ENCODE peak calls at places on chromosomes 12 and 14, in six cellular contexts. E is psoas muscle, T is H7, P is adrenal gland, V is heart right ventricle, Y is choroid plexus epithelial cell. Z is an unnamed sample.

GRCh38 chr14:59407246-59407615 is 57.9 kb downstream of the GPR135 start:
- DNase-seq in T (no peak), E (no peak), P (no peak), V (no peak), Y (peak), Z (no peak)

GRCh38 chr12:29314421-29314820 is 66.6 kb downstream of the ERGIC2 start:
- DNase-seq in E (no peak), V (no peak), T (no peak), P (no peak), Y (no peak), Z (peak)

GRCh38 chr12:109307051-109307450 is 2.0 kb downstream of the FOXN4 start:
- DNase-seq in P (no peak), Y (no peak), E (no peak), T (peak), V (no peak), Z (no peak)

GRCh38 chr12:48901278-48901677 is 24.0 kb downstream of the FKBP11 start:
- DNase-seq in T (no peak), E (no peak), P (peak), Y (peak), V (no peak), Z (no peak)

GRCh38 chr12:58540480-58541299 is 379.6 kb downstream of the LRIG3 start:
- DNase-seq in V (peak), E (peak), P (peak), Y (peak), T (peak), Z (peak)

GRCh38 chr12:46959484-46959883 is 119.9 kb upstream of the PCED1B start:
- DNase-seq in T (no peak), V (no peak), Y (peak), E (no peak), P (peak), Z (peak)

GRCh38 chr12:117038919-117039318 is 60.3 kb downstream of the TESC start:
- DNase-seq in P (no peak), Y (no peak), E (no peak), V (no peak), T (peak), Z (no peak)

GRCh38 chr14:93011650-93012317 is 88.8 kb downstream of the CHGA start:
- DNase-seq in Y (no peak), E (no peak), T (no peak), P (peak), V (no peak), Z (no peak)

GRCh38 chr14:81144811-81145598 is 75.8 kb downstream of the GTF2A1 start:
- DNase-seq in T (no peak), P (no peak), E (no peak), Y (no peak), V (no peak), Z (no peak)

GRCh38 chr12:98587084-98587483 is 6.4 kb upstream of the SLC25A3 start:
- DNase-seq in V (no peak), E (no peak), Y (no peak), P (peak), T (no peak), Z (no peak)

GRCh38 chr12:59452259-59452658 is 143.6 kb upstream of the SLC16A7 start:
- DNase-seq in Y (peak), T (no peak), P (no peak), E (no peak), V (no peak), Z (peak)

GRCh38 chr12:132106921-132107320 is 37.2 kb downstream of the DDX51 start:
- DNase-seq in V (no peak), T (no peak), P (no peak), E (no peak), Y (peak), Z (no peak)

GRCh38 chr12:95393191-95393790 is 80.7 kb upstream of the METAP2 start:
- DNase-seq in Y (no peak), E (no peak), T (no peak), P (no peak), V (no peak), Z (no peak)

GRCh38 chr14:42703501-42703900 is 1096.8 kb downstream of the LRFN5 start:
- DNase-seq in E (no peak), P (no peak), T (no peak), Y (no peak), V (no peak), Z (no peak)

GRCh38 chr14:22824711-22825359 is 4.9 kb upstream of the MRPL52 start:
- DNase-seq in T (peak), Y (peak), E (no peak), P (no peak), V (no peak), Z (peak)

GRCh38 chr12:21613931-21614330 is 9.3 kb upstream of the GYS2 start:
- DNase-seq in V (no peak), E (no peak), T (peak), Y (peak), P (no peak), Z (no peak)
- H3K4me3 ChIP-seq in V (no peak), E (no peak), T (no peak), Y (no peak), P (no peak), Z (no peak)

GRCh38 chr12:105226219-105226618 is 9.8 kb downstream of the APPL2 start:
- DNase-seq in E (peak), P (peak), T (no peak), V (peak), Y (peak), Z (peak)
- H3K4me3 ChIP-seq in E (peak), P (no peak), T (no peak), V (peak), Y (peak), Z (no peak)

DNA sequence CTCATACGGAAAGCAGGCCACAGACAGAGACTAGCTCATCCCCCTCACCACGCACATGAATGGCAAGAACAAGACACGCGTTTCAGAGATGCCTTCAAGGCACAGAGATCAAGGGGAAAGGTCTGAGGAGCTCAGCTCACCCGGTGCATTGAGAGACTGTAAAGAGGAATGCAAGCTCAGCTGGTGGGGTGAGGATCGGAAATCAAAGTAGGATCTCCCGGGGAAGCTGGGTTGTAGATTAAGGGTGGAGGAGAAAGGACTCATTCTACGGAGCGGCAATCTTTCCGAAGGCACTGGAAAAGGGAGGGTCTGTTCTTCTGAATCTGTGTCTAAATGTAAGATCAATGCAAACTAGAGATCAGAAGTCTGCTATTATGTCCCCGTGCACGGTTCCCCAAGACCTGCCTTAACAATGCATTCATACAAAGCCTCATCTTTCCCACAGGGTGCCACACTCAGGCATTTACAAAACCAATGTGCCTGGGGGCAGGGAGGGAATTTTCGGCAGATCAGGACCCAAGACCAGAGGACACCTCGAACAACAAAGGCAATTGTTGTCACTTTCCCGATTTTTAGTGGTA is 41.6 kb upstream of the PYGL start:
- DNase-seq in T (peak), P (no peak), V (no peak), Y (no peak), E (no peak), Z (no peak)
- H3K4me3 ChIP-seq in T (no peak), P (no peak), V (no peak), Y (no peak), E (no peak), Z (no peak)

GRCh38 chr14:68655961-68656360 is 136.9 kb downstream of the ZFP36L1 start:
- DNase-seq in V (no peak), T (peak), Y (no peak), P (no peak), E (no peak), Z (no peak)
- H3K4me3 ChIP-seq in V (no peak), T (no peak), Y (no peak), P (no peak), E (no peak), Z (no peak)

GRCh38 chr12:122963928-122964240 is 2.4 kb downstream of the ABCB9 start:
- DNase-seq in V (peak), P (peak), E (no peak), Y (peak), T (no peak), Z (peak)
- H3K4me3 ChIP-seq in V (no peak), P (no peak), E (no peak), Y (no peak), T (no peak), Z (no peak)

DNA sequence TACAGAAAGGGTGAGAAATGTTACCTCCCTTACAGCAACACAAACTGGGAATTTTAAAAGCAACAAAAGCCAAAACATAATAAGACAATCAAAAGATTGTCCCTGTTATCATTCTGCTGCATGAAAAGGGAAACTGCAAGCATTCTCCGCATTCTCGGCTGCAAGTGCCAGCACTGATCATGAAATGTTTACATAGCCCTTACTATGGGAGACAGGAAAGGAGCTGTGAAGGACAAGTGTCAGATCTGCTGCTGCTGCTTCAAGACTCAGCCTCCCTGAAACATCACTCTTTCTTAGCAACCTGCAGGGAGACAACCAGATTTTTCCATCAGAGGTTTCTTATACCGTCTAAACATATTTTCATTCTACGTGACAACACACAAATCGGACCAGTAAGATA is 20.1 kb downstream of the DENND5B start:
- DNase-seq in T (no peak), V (no peak), P (no peak), Y (peak), E (no peak), Z (no peak)
- H3K4me3 ChIP-seq in T (no peak), V (no peak), P (no peak), Y (peak), E (no peak), Z (no peak)

DNA sequence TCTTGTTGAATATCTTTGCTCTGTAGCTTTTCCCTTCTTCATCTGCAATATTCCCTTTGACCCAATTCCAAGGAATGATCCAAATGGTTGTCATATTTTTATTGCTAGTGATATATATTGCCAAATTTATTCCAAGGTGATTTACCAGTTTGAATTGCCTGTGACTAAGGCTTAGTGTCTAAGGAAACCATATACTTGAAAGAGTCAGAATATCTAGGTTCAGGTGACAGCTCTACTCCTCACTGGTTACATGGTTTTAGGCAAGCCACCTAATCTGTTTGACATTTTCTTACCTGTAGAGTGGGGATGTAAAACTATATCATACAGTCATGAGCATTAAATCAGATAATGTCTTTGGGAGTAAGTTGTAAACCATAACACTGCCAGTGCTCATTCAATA is 473.8 kb downstream of the NPAS3 start:
- DNase-seq in P (no peak), T (no peak), Y (no peak), E (no peak), V (no peak), Z (no peak)
- H3K4me3 ChIP-seq in P (no peak), T (no peak), Y (no peak), E (no peak), V (no peak), Z (no peak)

DNA sequence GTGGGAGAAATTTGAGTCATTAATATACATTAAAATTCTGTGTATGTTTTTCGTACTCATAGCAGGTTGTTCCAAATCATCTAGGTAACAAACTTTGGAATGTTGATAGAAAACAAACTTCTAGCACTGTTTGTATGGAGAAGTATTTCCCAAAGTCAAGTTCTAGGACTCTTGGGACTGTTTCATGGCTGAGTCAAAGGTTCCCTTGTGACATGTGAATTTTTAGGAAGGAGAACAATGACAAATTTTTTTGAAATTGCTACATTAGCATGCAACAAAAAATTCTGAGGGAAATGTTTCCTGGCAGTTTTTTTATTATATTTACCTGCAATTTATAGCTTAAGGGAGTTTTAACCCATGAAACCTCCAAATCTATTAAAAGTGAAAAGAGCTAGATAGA is 73.8 kb downstream of the RASSF8 start:
- DNase-seq in E (no peak), Y (no peak), P (no peak), T (no peak), V (no peak), Z (no peak)
- H3K4me3 ChIP-seq in E (no peak), Y (no peak), P (no peak), T (no peak), V (no peak), Z (no peak)

DNA sequence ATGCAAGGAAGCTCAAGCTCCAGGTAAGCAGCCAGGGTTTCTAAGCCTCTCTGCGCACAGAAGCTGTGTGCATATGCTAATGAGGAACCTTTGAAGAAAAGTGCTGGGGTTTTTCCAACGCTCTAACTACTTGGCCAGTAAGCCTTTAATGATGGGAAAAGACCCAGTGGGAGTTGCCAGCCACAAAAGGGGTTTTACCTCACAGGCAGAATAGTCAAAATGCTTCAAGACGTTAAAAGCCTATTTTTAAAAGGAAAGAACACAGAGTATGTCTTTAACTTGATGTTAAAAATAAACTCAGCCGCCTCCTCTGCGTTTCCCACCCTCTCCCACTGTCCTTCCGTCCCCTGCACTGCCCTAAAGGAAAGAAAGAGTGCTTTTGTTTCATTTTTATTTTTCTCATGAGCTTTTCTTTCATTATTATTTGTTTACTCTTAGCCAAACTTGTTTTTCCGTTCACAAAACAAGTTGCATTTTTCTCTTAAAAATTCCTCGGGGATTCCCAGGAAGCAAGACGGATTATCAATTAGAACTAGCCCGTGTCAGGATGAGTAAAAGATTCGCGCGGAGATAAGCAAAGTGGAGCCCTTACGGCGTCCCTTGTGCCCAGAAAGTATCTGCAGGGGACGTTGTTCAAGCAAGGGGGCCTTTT is 209.8 kb upstream of the NUDT4 start:
- DNase-seq in V (no peak), E (no peak), T (peak), P (peak), Y (peak), Z (no peak)
- H3K4me3 ChIP-seq in V (peak), E (peak), T (no peak), P (peak), Y (peak), Z (peak)

DNA sequence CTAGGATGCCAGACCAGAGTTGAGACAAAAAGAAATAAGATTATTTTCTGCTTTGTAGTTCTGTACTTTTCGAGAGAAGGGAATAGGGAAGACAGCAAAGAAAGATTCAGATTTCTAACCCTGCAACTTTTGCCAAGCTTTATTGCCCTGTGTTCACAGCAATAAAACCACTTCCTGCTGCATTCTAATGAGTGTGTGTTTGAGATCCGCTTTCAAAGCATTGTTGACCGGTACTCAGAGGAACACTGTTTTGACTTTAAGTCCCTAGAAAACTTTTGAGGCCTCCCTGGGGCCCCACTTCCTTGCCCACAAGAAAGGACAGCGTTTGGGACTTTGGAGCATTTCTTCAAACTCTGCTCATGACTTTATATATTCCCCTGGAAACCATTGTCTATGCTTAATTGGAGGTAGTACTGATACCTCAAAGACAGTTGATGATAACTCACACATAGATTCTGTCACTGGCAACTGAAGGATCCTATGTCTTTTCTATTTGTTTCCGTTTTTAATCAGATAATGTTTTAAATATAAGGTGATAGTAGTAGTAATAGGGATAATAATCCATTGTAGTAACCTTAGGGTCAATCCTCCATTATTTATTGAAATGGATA is 1.3 kb downstream of the RNASE6 start:
- DNase-seq in P (peak), V (no peak), E (no peak), Y (no peak), T (no peak), Z (no peak)
- H3K4me3 ChIP-seq in P (peak), V (peak), E (peak), Y (no peak), T (no peak), Z (no peak)